ENCODE peak calls at places on chromosomes 3 and 15, in six cellular contexts. G is A549, P is K562, K is SK-N-SH, X is HCT116, V is HepG2. N is an unnamed sample.
A peak's percentile ranks its signal among the peaks of the same experiment; 100 is the strongest.

GRCh38 chr15:31260646-31261265 is 65.9 kb upstream of the KLF13 start:
- DNase-seq in K (no peak), X (no peak), G (no peak), P (no peak), V (no peak), N (no peak)

GRCh38 chr3:127373701-127374625 is 86.1 kb upstream of the PRR20G start:
- DNase-seq in G (peak; percentile 3), P (peak; percentile 26), V (no peak), X (peak; percentile 8), K (no peak), N (peak; percentile 71)

GRCh38 chr3:40720351-40720750 is 195.6 kb downstream of the ZNF621 start:
- DNase-seq in K (no peak), G (no peak), P (no peak), V (peak; percentile 39), X (no peak), N (no peak)

GRCh38 chr15:68409736-68410370 is 22.1 kb downstream of the ITGA11 start:
- DNase-seq in P (no peak), X (no peak), G (no peak), V (no peak), K (no peak), N (no peak)

GRCh38 chr3:184261270-184262165 is at the start of gene CAMK2N2:
- DNase-seq in X (no peak), V (peak; percentile 41), K (peak; percentile 98), P (peak; percentile 83), G (peak; percentile 83), N (peak; percentile 83)

GRCh38 chr3:43175541-43175940 is 69.7 kb upstream of the POMGNT2 start:
- DNase-seq in V (no peak), P (no peak), K (no peak), X (no peak), G (no peak), N (no peak)

GRCh38 chr15:66701422-66702034 is 508 bp upstream of the SMAD6 start:
- DNase-seq in X (peak; percentile 27), K (peak; percentile 77), V (peak; percentile 42), P (no peak), G (peak; percentile 70), N (peak; percentile 53)

GRCh38 chr15:67370206-67370954 is 115.8 kb downstream of the IQCH start:
- DNase-seq in K (no peak), G (no peak), P (peak; percentile 27), X (no peak), V (no peak), N (no peak)

GRCh38 chr15:78712797-78713515 is 71.9 kb upstream of the CHRNB4 start:
- DNase-seq in K (no peak), P (no peak), V (no peak), X (no peak), G (no peak), N (no peak)

GRCh38 chr3:140113983-140114923 is 179.3 kb downstream of the CLSTN2 start:
- DNase-seq in V (no peak), G (no peak), K (peak; percentile 24), P (no peak), X (no peak), N (no peak)

GRCh38 chr15:26771917-26772587 is 814 bp downstream of the GABRB3 start:
- DNase-seq in V (no peak), G (peak; percentile 50), P (no peak), X (no peak), K (peak; percentile 78), N (peak; percentile 41)

GRCh38 chr3:14307953-14308352 is 94.5 kb upstream of the SLC6A6 start:
- DNase-seq in K (no peak), X (no peak), G (no peak), V (no peak), P (no peak), N (no peak)

GRCh38 chr3:14555835-14556234 is 15.7 kb upstream of the GRIP2 start:
- DNase-seq in P (no peak), V (no peak), K (no peak), X (no peak), G (no peak), N (peak; percentile 54)

GRCh38 chr3:50299638-50299928 is 378 bp upstream of the HYAL3 start:
- DNase-seq in X (no peak), K (no peak), P (no peak), V (peak; percentile 97), G (no peak), N (no peak)

GRCh38 chr3:23900744-23901143 is 16.0 kb downstream of the NKIRAS1 start:
- DNase-seq in X (no peak), K (no peak), G (peak; percentile 32), V (peak; percentile 68), P (no peak), N (no peak)

GRCh38 chr3:11211531-11212300 is 57.4 kb downstream of the HRH1 start:
- DNase-seq in P (no peak), G (no peak), K (no peak), X (no peak), V (no peak), N (peak; percentile 23)

GRCh38 chr3:174614046-174614445 is 245.1 kb upstream of the NAALADL2 start:
- DNase-seq in V (no peak), G (no peak), K (no peak), P (no peak), X (no peak), N (no peak)

GRCh38 chr3:105399611-105400010 is 32.9 kb downstream of the ALCAM start:
- DNase-seq in X (no peak), V (no peak), K (no peak), P (no peak), G (no peak), N (no peak)

GRCh38 chr3:102124301-102125158 is 275.2 kb downstream of the NFKBIZ start:
- DNase-seq in P (no peak), G (no peak), V (no peak), K (no peak), X (no peak), N (no peak)

DNA sequence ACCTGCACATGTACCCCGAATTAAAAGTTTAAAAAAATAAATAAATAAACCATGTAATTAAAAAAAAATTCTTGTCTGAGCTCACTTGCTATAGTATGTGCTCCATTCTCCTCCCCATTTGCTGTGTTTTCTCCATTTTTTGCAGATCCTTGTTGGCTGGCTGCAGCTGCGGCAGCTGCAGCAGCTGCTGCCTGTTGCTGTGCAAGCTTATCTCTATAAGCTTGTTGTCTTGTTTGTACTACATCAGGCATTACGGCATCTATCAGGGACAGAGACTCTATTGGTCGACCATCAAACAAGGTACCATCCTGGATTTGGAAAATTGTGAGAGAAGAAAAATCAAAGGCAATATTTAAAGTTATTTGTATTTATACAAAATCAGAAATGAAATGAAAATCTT is 145.9 kb downstream of the TBL1XR1 start:
- DNase-seq in V (no peak), G (no peak), X (no peak), P (no peak), K (peak; percentile 42), N (no peak)
- H3K4me2 ChIP-seq in V (no peak overlapping the region), G (peak overlapping the region; percentile 52), X (no peak overlapping the region), P (no peak overlapping the region), K (no peak overlapping the region), N (no peak overlapping the region)

DNA sequence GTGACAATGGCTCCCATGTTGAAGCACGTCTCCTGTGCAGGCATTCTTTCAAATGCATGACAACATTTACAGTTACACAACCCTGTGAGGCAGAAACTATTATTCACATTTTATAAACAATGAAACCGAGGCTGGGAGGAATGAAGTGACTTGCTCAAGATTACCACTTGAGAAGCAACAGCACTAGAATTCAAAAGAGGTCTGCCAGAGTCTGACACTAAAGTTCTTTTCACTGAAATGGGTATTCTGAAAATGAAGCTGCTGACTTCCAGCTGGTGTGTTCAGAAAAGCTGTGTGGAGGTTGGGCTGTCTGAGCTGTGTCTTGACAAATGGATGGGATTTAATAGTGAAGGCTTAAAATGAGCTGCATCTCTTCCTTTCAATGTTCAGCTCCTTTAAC is 104.4 kb downstream of the THSD4 start:
- DNase-seq in G (no peak), X (no peak), V (no peak), K (no peak), P (no peak), N (no peak)
- TF ChIP-seq REST in G (no peak), X (no peak), V (no peak), K (no peak), P (no peak), N (no peak)

DNA sequence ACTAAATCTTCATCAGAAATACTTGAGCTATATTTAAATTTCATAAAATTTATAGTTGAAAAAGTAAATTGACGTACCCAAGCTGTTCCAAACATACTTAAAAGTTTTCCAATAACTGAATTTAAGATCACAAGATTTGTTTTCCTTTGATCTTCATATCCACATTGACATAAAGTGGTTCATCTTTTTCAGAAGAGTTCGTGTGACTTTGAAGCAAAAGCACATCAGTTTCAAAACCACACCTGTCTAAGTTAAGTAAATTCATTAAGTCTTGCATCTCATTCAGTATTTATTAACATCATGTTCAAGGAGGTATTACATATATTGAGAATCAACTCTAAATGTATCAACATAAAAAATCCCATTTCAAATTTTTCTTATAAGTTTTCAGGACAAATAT is 79.5 kb downstream of the BFSP2 start:
- DNase-seq in P (no peak), G (no peak), K (no peak), X (no peak), V (no peak), N (no peak)
- H3K4me2 ChIP-seq in P (no peak overlapping the region), G (no peak overlapping the region), K (no peak overlapping the region), X (peak overlapping the region; percentile 59), V (no peak overlapping the region), N (no peak overlapping the region)

DNA sequence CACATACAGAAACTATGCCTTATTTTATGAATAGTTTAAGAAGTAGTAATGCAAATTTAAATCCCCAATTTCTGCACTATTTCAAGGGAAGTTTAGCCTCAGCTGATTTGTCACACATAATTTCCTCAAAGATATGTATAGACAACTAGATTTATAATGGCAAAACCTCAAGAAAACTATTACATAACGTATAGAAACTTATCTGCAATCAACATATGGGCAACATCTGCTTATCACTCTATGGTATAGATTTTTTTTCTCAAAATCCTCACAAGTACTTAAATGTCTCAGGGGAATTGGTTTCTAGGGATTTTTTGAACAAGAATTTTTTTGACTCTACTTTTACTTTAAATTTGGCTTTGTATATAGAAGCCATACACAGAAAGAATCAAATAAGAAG is 7.7 kb upstream of the PTX3 start:
- DNase-seq in X (no peak), G (no peak), P (no peak), V (no peak), K (no peak), N (no peak)
- TF ChIP-seq REST in X (no peak), G (no peak), P (no peak), V (no peak), K (no peak), N (no peak)

GRCh38 chr15:88705769-88706165 is 67.0 kb downstream of the ISG20 start:
- DNase-seq in V (no peak), X (no peak), G (no peak), P (no peak), K (no peak), N (no peak)
- H3K4me2 ChIP-seq in V (peak overlapping the region; percentile 54), X (no peak overlapping the region), G (peak overlapping the region; percentile 71), P (no peak overlapping the region), K (no peak overlapping the region), N (peak overlapping the region; percentile 97)

GRCh38 chr3:153151037-153151436 is 11.0 kb upstream of the RAP2B start:
- DNase-seq in P (no peak), V (no peak), X (no peak), G (no peak), K (no peak), N (no peak)

GRCh38 chr3:153144779-153145178 is 17.2 kb upstream of the RAP2B start:
- DNase-seq in G (no peak), K (no peak), X (no peak), V (no peak), P (no peak), N (no peak)

GRCh38 chr3:153142961-153143360 is 19.1 kb upstream of the RAP2B start:
- DNase-seq in P (no peak), K (no peak), V (no peak), G (no peak), X (no peak), N (no peak)

GRCh38 chr3:153146191-153147053 is 15.6 kb upstream of the RAP2B start:
- DNase-seq in G (no peak), K (no peak), P (no peak), V (no peak), X (no peak), N (no peak)

GRCh38 chr3:153145454-153145853 is 16.6 kb upstream of the RAP2B start:
- DNase-seq in K (no peak), P (no peak), V (no peak), X (no peak), G (no peak), N (no peak)
- TF ChIP-seq REST in K (no peak), P (no peak), V (no peak), X (no peak), G (no peak), N (no peak)